ENCODE peak calls at places on chromosomes 3 and 15, in nine cellular contexts. U, A, P, K, M, J, Y, T and F are unnamed samples.
A peak's percentile ranks its signal among the peaks of the same experiment; 100 is the strongest.

GRCh38 chr15:52018244-52018643 is 775 bp upstream of the MAPK6 start:
- DNase-seq in J (no peak), P (peak; percentile 91), K (no peak), Y (no peak), U (no peak), M (no peak), A (no peak), T (no peak), F (no peak)

GRCh38 chr15:100914876-100915275 is 4.3 kb upstream of the LRRK1 start:
- DNase-seq in A (no peak), Y (no peak), T (no peak), K (no peak), P (peak; percentile 24), U (no peak), J (no peak), M (peak; percentile 62), F (no peak)

GRCh38 chr3:178078933-178079332 is 457.3 kb upstream of the KCNMB2 start:
- DNase-seq in P (peak; percentile 49), J (no peak), U (no peak), A (no peak), M (no peak), K (no peak), Y (no peak), T (no peak), F (no peak)

GRCh38 chr3:81249540-81250029 is 511.9 kb downstream of the GBE1 start:
- DNase-seq in P (peak; percentile 6), A (peak; percentile 97), U (no peak), K (no peak), M (no peak), J (no peak), T (no peak), Y (no peak), F (no peak)

GRCh38 chr15:65824941-65825544 is 33.0 kb upstream of the DENND4A start:
- DNase-seq in Y (no peak), J (no peak), P (peak; percentile 73), M (no peak), K (peak; percentile 62), T (no peak), A (no peak), U (no peak), F (no peak)

GRCh38 chr3:138360272-138361192 is 12.2 kb downstream of the MRAS start:
- DNase-seq in K (peak; percentile 85), M (no peak), P (no peak), A (no peak), T (no peak), J (no peak), U (no peak), Y (no peak), F (no peak)

GRCh38 chr3:158532099-158532734 is 38.8 kb upstream of the MLF1 start:
- DNase-seq in M (peak; percentile 36), J (no peak), T (no peak), A (peak; percentile 44), U (no peak), Y (no peak), K (no peak), P (peak; percentile 70), F (peak; percentile 63)

GRCh38 chr3:189903562-189904250 is 217.0 kb downstream of the P3H2 start:
- DNase-seq in A (no peak), J (no peak), P (no peak), Y (no peak), M (no peak), K (no peak), U (no peak), T (no peak), F (no peak)

GRCh38 chr3:179682681-179683080 is 29.8 kb downstream of the USP13 start:
- DNase-seq in U (no peak), P (no peak), A (no peak), Y (no peak), J (no peak), T (no peak), M (no peak), K (no peak), F (no peak)

GRCh38 chr3:14811733-14812132 is 7.0 kb upstream of the FGD5 start:
- DNase-seq in A (no peak), P (no peak), M (no peak), K (no peak), J (no peak), T (no peak), Y (no peak), U (peak; percentile 25), F (no peak)

GRCh38 chr3:14810070-14810732 is 8.6 kb upstream of the FGD5 start:
- DNase-seq in P (no peak), A (no peak), U (peak; percentile 79), J (peak; percentile 65), Y (no peak), T (no peak), M (peak; percentile 73), K (peak; percentile 68), F (no peak)

GRCh38 chr3:14808502-14809266 is 10.1 kb upstream of the FGD5 start:
- DNase-seq in P (no peak), U (no peak), T (no peak), Y (no peak), J (no peak), M (no peak), A (no peak), K (no peak), F (no peak)

GRCh38 chr3:14812196-14812785 is 6.5 kb upstream of the FGD5 start:
- DNase-seq in J (no peak), M (no peak), K (peak; percentile 45), Y (no peak), A (no peak), U (peak; percentile 49), P (no peak), T (no peak), F (no peak)

DNA sequence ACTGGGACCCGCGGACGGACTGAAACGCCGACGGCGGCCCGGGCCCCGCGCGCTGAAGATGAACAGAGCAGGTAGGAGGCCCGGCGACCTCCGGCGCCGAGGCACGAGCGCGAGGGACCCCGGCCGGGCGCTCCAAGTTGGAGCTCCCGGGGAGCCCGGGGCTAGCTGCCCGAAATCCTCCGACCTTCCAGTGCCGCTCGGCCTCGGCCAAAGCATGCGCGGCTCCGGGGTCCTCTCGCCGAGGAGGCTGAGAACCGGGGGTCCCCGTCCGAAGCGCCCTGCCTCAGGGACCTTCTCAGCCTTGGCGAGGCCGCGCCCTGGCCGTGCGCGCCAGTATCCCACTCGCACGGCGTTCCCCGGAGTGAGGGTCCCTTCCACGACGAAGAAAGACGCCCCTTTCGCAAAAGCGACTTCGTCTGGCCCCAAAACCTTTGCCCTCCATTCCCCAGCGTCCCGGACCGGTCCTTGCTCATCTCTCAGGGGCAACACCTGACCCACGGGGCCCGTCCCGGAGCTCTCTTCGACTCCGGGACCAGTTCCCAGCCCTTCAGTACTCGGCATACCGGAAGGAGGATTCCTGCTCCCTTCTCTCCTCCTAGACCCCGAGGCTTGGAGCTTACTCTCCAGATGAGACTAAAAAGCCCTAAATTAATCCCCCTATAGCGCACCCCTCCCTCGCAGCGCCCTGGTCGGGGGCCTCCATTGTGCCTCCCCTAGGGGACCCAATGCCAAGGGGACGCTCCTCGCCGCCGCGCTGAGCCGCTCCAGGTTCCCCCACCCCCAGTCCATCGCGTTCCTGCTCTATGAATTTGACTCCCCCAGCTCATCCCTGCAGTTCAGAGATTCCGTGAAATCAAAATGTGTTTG is 7.7 kb upstream of the FGD5 start:
- DNase-seq in T (no peak), K (peak; percentile 49), M (peak; percentile 52), U (peak; percentile 67), Y (no peak), A (no peak), J (no peak), P (no peak), F (no peak)
- H3K27me3 ChIP-seq in T (peaks cover 2% of the 10 kb centered on the region), K (peaks cover 55% of the 10 kb centered on the region), M (peaks cover 89% of the 10 kb centered on the region), U (peaks cover 17% of the 10 kb centered on the region), Y (peaks cover 12% of the 10 kb centered on the region), A (peaks cover 43% of the 10 kb centered on the region), J (peaks cover 15% of the 10 kb centered on the region), P (peaks cover 38% of the 10 kb centered on the region), F (peaks cover 94% of the 10 kb centered on the region)

DNA sequence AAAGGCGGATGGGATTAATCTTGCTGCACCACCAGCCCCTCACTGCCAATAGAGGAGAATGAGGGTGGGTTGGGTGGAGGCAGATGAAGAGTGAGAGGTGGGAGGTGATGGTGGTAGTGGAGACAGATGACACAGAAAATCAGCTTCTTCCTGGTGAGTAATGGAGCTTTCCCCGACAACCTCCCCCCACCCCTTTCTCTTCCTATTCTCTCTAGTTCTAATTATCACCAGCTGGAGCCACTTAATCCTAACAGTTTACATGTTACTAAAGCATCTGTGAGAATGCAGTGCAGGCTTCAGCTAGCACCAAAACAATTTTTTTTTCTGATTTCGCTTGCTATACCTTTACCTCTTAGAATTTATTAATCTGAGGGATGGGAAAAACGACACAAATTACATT is 116.1 kb upstream of the DNAJC19 start:
- DNase-seq in T (no peak), M (peak; percentile 54), P (no peak), K (no peak), Y (no peak), U (no peak), J (no peak), A (no peak), F (peak; percentile 24)
- H3K4me3 ChIP-seq in T (no peak overlapping the region), M (peak overlapping the region; percentile 1), P (no peak overlapping the region), K (no peak overlapping the region), Y (no peak overlapping the region), U (no peak overlapping the region), J (no peak overlapping the region), A (no peak overlapping the region), F (no peak overlapping the region)

GRCh38 chr15:33282226-33283020 is 28.3 kb upstream of the RYR3 start:
- DNase-seq in M (no peak), T (no peak), A (no peak), Y (no peak), P (no peak), K (no peak), J (no peak), U (no peak), F (no peak)
- H3K27ac ChIP-seq in M (no peak overlapping the region), T (peak overlapping the region; percentile 76), A (no peak overlapping the region), Y (no peak overlapping the region), P (no peak overlapping the region), K (no peak overlapping the region), J (no peak overlapping the region), U (no peak overlapping the region), F (no peak overlapping the region)

GRCh38 chr15:88769161-88769971 is 33.9 kb upstream of the ACAN start:
- DNase-seq in T (peak; percentile 57), A (no peak), M (peak; percentile 67), J (no peak), P (peak; percentile 5), K (no peak), U (no peak), Y (peak; percentile 37), F (no peak)
- H3K27me3 ChIP-seq in T (peaks cover 3% of the 10 kb centered on the region), A (peaks cover 27% of the 10 kb centered on the region), M (peaks cover 75% of the 10 kb centered on the region), J (peaks cover 33% of the 10 kb centered on the region), P (peaks cover 29% of the 10 kb centered on the region), K (peaks cover 44% of the 10 kb centered on the region), U (peaks cover 9% of the 10 kb centered on the region), Y (peaks cover 12% of the 10 kb centered on the region), F (peaks cover 71% of the 10 kb centered on the region)

DNA sequence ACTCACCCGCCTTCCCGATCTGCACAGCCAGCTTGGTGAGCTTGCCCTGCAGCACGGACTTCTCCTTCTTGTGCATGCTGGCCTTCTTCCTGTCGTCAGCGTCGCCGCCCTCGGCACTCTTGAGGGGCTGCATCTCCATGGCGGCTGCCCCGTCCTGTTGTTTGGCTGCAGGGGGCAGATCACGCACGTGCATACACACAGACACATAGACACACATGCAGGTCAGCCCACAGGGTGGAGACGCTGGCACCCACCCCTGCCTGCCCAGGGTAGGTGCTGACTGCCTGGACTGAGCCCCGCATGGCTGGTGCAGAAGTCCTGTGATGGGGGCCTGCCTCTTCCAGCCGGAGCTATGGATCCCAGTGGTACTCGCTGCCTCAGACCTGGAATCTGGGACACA is 57.3 kb upstream of the SEC13 start:
- DNase-seq in A (no peak), T (no peak), K (no peak), Y (no peak), M (no peak), U (peak; percentile 62), P (no peak), J (no peak), F (no peak)
- H3K4me3 ChIP-seq in A (no peak overlapping the region), T (no peak overlapping the region), K (no peak overlapping the region), Y (no peak overlapping the region), M (no peak overlapping the region), U (no peak overlapping the region), P (no peak overlapping the region), J (no peak overlapping the region), F (no peak overlapping the region)